ENCODE peak calls at places on chromosome 21, in seven cellular contexts. One of them, this sample, is unnamed. For H3K4me1, the result is how much of the 10 kb centered on the place peaks cover.

GRCh38 chr21:45977396-45977795 is 4.2 kb upstream of the COL6A1 start:
- DNase-seq in H1: no peak
- DNase-seq in transverse colon: peak
- DNase-seq in sigmoid colon: peak
- DNase-seq in esophagus muscularis mucosa: no peak
- DNase-seq in spleen: peak
- DNase-seq in prostate gland: no peak
- DNase-seq in this sample: peak

GRCh38 chr21:42299324-42300044 is 15.7 kb downstream of the TFF3 start:
- DNase-seq in H1: no peak
- DNase-seq in transverse colon: no peak
- DNase-seq in sigmoid colon: no peak
- DNase-seq in esophagus muscularis mucosa: no peak
- DNase-seq in spleen: peak
- DNase-seq in prostate gland: no peak
- DNase-seq in this sample: no peak

GRCh38 chr21:8998946-8999681 is 1522.3 kb upstream of the TPTE start:
- DNase-seq in H1: no peak
- DNase-seq in transverse colon: no peak
- DNase-seq in sigmoid colon: no peak
- DNase-seq in esophagus muscularis mucosa: no peak
- DNase-seq in spleen: no peak
- DNase-seq in prostate gland: no peak
- DNase-seq in this sample: no peak

GRCh38 chr21:17467392-17467791 is 45.5 kb upstream of the CXADR start:
- DNase-seq in H1: no peak
- DNase-seq in transverse colon: no peak
- DNase-seq in sigmoid colon: no peak
- DNase-seq in esophagus muscularis mucosa: no peak
- DNase-seq in spleen: no peak
- DNase-seq in prostate gland: no peak
- DNase-seq in this sample: no peak

GRCh38 chr21:35375115-35375514 is 326.0 kb upstream of the RUNX1 start:
- DNase-seq in H1: no peak
- DNase-seq in transverse colon: no peak
- DNase-seq in sigmoid colon: peak
- DNase-seq in esophagus muscularis mucosa: no peak
- DNase-seq in spleen: no peak
- DNase-seq in prostate gland: no peak
- DNase-seq in this sample: no peak

GRCh38 chr21:34726627-34727337 is 58.0 kb downstream of the CLIC6 start:
- DNase-seq in H1: no peak
- DNase-seq in transverse colon: no peak
- DNase-seq in sigmoid colon: no peak
- DNase-seq in esophagus muscularis mucosa: no peak
- DNase-seq in spleen: no peak
- DNase-seq in prostate gland: no peak
- DNase-seq in this sample: no peak

GRCh38 chr21:31570824-31571425 is 88.6 kb upstream of the SOD1 start:
- DNase-seq in H1: no peak
- DNase-seq in transverse colon: no peak
- DNase-seq in sigmoid colon: no peak
- DNase-seq in esophagus muscularis mucosa: no peak
- DNase-seq in spleen: no peak
- DNase-seq in prostate gland: no peak
- DNase-seq in this sample: no peak

GRCh38 chr21:36643374-36644250 is 55.3 kb upstream of the SIM2 start:
- DNase-seq in H1: no peak
- DNase-seq in transverse colon: no peak
- DNase-seq in sigmoid colon: no peak
- DNase-seq in esophagus muscularis mucosa: no peak
- DNase-seq in spleen: no peak
- DNase-seq in prostate gland: no peak
- DNase-seq in this sample: no peak

GRCh38 chr21:35226960-35227741 is 178.0 kb upstream of the RUNX1 start:
- DNase-seq in H1: no peak
- DNase-seq in transverse colon: peak
- DNase-seq in sigmoid colon: no peak
- DNase-seq in esophagus muscularis mucosa: no peak
- DNase-seq in spleen: no peak
- DNase-seq in prostate gland: no peak
- DNase-seq in this sample: no peak

GRCh38 chr21:39556176-39556575 is 56.6 kb upstream of the B3GALT5 start:
- DNase-seq in H1: no peak
- DNase-seq in transverse colon: no peak
- DNase-seq in sigmoid colon: no peak
- DNase-seq in esophagus muscularis mucosa: no peak
- DNase-seq in spleen: no peak
- DNase-seq in prostate gland: no peak
- DNase-seq in this sample: no peak

GRCh38 chr21:32411366-32412161 is 942 bp upstream of the EVA1C start:
- DNase-seq in H1: no peak
- DNase-seq in transverse colon: peak
- DNase-seq in sigmoid colon: peak
- DNase-seq in esophagus muscularis mucosa: peak
- DNase-seq in spleen: peak
- DNase-seq in prostate gland: peak
- DNase-seq in this sample: peak

GRCh38 chr21:35579520-35580293 is 480.6 kb downstream of the SETD4 start:
- DNase-seq in H1: no peak
- DNase-seq in transverse colon: no peak
- DNase-seq in sigmoid colon: no peak
- DNase-seq in esophagus muscularis mucosa: no peak
- DNase-seq in spleen: no peak
- DNase-seq in prostate gland: no peak
- DNase-seq in this sample: no peak

DNA sequence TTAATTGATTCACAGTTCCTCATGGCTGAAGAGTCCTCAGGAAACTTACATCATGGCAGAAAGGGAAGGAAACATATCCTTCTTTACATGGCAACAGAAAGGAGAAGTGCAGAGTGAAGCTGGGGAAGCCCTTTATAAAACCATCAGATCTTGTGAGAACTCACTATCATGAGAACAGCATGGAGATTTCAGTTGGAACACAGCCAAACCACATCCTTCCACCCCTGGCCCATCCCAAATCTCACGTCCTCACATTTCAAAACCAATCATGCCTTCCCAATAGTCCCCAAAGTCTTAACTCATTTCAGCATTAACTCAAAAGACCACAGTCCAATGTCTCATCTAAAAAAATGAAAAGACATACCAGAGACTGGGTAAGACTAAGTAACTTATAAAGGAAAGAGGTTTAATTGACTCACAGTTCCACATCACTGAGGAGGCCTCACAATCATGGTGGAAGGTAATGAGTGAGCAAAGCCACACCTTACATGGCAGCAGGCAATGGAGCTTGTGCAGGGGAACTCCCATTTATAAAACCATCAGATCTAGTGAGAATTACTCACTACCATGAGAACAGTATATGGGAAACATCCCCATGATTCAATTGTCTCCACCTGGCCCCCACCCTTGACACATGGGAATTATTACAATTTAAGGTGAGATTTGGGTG is 105.2 kb downstream of the MRPL39 start:
- DNase-seq in H1: no peak
- DNase-seq in transverse colon: no peak
- DNase-seq in sigmoid colon: no peak
- DNase-seq in esophagus muscularis mucosa: no peak
- DNase-seq in spleen: no peak
- DNase-seq in prostate gland: no peak
- DNase-seq in this sample: no peak
- TF ChIP-seq POLR2AphosphoS5 in H1: no peak
- TF ChIP-seq POLR2AphosphoS5 in transverse colon: no peak
- TF ChIP-seq POLR2AphosphoS5 in sigmoid colon: no peak
- TF ChIP-seq POLR2AphosphoS5 in esophagus muscularis mucosa: no peak
- TF ChIP-seq POLR2AphosphoS5 in spleen: no peak
- TF ChIP-seq POLR2AphosphoS5 in prostate gland: no peak
- TF ChIP-seq POLR2AphosphoS5 in this sample: no peak

DNA sequence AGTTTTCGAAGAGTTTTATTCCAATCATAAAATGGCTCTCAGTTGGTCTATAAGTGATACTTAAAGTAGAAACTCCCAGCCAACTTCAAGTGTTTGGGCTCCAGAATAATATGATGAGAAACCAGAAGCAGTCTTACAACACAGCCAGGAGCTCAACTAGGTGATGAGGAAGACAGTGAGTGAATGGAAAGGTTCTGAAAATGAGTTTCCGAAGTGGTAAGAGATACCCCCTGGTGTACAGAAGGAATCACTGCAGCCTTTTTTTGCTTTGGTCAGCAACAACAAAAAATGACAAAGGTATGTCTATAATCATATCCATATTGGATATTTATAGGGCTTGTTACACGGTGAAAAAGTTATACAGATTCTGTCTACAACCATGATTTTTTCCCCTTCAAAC is 16.5 kb downstream of the KRTAP19-1 start:
- DNase-seq in H1: no peak
- DNase-seq in transverse colon: no peak
- DNase-seq in sigmoid colon: no peak
- DNase-seq in esophagus muscularis mucosa: no peak
- DNase-seq in spleen: no peak
- DNase-seq in prostate gland: no peak
- DNase-seq in this sample: no peak
- TF ChIP-seq POLR2A in H1: no peak
- TF ChIP-seq POLR2A in transverse colon: no peak
- TF ChIP-seq POLR2A in sigmoid colon: no peak
- TF ChIP-seq POLR2A in esophagus muscularis mucosa: no peak
- TF ChIP-seq POLR2A in spleen: no peak
- TF ChIP-seq POLR2A in prostate gland: no peak
- TF ChIP-seq POLR2A in this sample: no peak

DNA sequence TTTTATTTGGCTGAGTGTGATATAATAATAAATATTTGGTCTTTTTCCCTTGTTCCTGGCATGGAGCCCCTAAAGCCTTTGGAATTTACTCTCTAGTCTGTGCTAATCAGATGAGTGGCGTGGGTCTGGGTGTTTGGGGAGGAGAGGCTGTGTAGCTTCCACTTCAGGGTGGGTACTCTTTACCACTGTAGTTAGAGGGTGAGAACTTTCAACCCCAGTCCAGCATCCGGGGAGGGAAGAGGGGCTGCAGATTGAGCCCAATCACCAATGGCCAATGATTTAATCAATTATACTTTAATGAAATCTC is 20.0 kb downstream of the USP25 start:
- DNase-seq in H1: no peak
- DNase-seq in transverse colon: no peak
- DNase-seq in sigmoid colon: no peak
- DNase-seq in esophagus muscularis mucosa: no peak
- DNase-seq in spleen: no peak
- DNase-seq in prostate gland: no peak
- DNase-seq in this sample: no peak
- H3K4me1 ChIP-seq in H1: under half
- H3K4me1 ChIP-seq in transverse colon: under half
- H3K4me1 ChIP-seq in sigmoid colon: half or more
- H3K4me1 ChIP-seq in esophagus muscularis mucosa: under half
- H3K4me1 ChIP-seq in spleen: under half
- H3K4me1 ChIP-seq in prostate gland: under half
- H3K4me1 ChIP-seq in this sample: half or more

DNA sequence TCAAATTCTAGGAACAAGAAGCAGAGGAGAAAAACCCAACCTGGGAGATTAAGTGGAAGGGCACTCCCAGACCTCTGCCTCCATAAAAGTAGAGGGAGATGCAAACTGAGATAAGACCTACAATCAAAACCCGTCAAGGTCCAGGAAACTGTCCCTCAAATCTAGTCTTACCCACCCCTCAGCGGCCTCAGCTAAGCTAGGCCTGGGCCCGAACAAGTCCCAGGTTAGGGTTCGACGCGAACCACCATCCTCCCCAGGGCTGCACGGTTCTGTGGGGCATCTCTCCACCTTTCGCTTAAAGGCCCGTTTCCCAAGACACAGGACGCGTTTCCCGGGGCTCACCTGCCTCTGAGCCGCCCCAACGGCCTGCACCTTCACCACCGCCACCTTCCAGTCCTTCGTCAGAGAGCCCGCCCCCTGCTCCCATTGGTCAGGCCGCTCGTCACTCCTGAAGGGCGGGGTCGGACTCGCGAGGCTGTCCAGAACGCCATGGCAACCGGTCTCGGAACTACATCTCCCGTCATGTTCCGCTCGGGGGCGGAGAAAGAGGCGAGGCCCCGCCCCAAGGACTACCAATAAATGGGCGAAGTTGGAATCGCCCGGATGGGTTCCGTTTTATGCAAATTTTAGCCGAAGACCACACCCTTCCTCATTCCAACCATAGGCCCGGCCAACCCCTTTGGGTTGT is at the start of gene CRYZL1:
- DNase-seq in H1: peak
- DNase-seq in transverse colon: peak
- DNase-seq in sigmoid colon: peak
- DNase-seq in esophagus muscularis mucosa: peak
- DNase-seq in spleen: peak
- DNase-seq in prostate gland: peak
- DNase-seq in this sample: peak
- TF ChIP-seq POLR2AphosphoS5 in H1: peak
- TF ChIP-seq POLR2AphosphoS5 in transverse colon: peak
- TF ChIP-seq POLR2AphosphoS5 in sigmoid colon: peak
- TF ChIP-seq POLR2AphosphoS5 in esophagus muscularis mucosa: peak
- TF ChIP-seq POLR2AphosphoS5 in spleen: peak
- TF ChIP-seq POLR2AphosphoS5 in prostate gland: peak
- TF ChIP-seq POLR2AphosphoS5 in this sample: peak

DNA sequence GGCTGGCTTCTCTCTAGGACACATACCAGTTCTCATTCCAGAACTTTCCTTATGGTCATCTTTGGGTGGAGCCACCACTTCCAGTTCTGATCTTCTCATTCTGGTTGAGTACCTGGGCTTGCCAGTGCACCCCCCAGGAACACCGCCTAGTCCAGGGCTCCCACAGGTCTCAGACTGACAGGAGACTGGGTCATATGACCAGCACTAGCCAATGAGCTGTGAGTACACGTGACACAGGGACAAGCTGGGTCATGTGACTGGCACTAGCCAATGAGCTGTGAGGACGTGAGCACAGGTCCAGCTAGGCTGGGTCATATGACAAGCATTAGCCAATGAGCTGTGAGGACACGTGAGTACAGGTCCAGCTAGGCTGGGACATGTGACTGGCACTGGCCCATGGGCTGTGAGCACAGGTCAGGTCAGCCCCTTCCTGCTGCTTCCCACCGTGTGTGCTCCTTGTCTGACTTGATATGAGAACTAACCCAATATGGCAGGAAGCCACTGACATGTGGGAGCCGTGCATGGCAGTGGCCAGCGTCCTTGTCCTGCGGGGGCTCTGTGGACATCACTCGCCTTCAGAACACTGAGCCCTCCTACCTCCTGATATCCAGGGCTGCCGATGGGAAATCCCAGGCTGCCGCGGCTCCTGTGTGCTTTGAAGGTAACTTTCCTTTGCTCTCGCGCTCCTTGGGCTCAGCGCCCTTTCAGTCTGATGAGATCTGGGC is 22.7 kb downstream of the KRTAP10-1 start:
- DNase-seq in H1: no peak
- DNase-seq in transverse colon: no peak
- DNase-seq in sigmoid colon: no peak
- DNase-seq in esophagus muscularis mucosa: no peak
- DNase-seq in spleen: peak
- DNase-seq in prostate gland: no peak
- DNase-seq in this sample: peak
- TF ChIP-seq POLR2A in H1: no peak
- TF ChIP-seq POLR2A in transverse colon: no peak
- TF ChIP-seq POLR2A in sigmoid colon: no peak
- TF ChIP-seq POLR2A in esophagus muscularis mucosa: no peak
- TF ChIP-seq POLR2A in spleen: no peak
- TF ChIP-seq POLR2A in prostate gland: no peak
- TF ChIP-seq POLR2A in this sample: no peak

This sample was measured in stomach.